ENCODE peak calls at places on chromosomes 4 and X, in six cellular contexts. N, F, P, T, Y and V are unnamed samples. For H3K4me1 and H3K27me3, the result is how much of the 10 kb centered on the place peaks cover.

GRCh38 chrX:154374361-154375155 is at the start of gene FLNA:
- DNase-seq in Y (no peak), F (no peak), T (peak), N (peak), P (peak), V (no peak)

GRCh38 chrX:48649109-48649508 is 34.5 kb upstream of the WAS start:
- DNase-seq in Y (no peak), F (no peak), P (no peak), T (no peak), N (no peak), V (no peak)

GRCh38 chr4:174408841-174409552 is 113.3 kb downstream of the HPGD start:
- DNase-seq in Y (no peak), N (no peak), P (no peak), F (no peak), T (no peak), V (no peak)

GRCh38 chr4:169243808-169244207 is 26.9 kb downstream of the SH3RF1 start:
- DNase-seq in F (no peak), Y (no peak), N (no peak), T (no peak), P (no peak), V (peak)

GRCh38 chr4:98828801-98829200 is 100.1 kb downstream of the EIF4E start:
- DNase-seq in Y (no peak), T (no peak), P (no peak), F (peak), N (no peak), V (peak)

GRCh38 chr4:41257257-41257900 is 651 bp downstream of the UCHL1 start:
- DNase-seq in T (no peak), Y (peak), N (peak), F (no peak), P (peak), V (peak)

GRCh38 chrX:18210470-18210869 is 10.2 kb downstream of the BEND2 start:
- DNase-seq in Y (no peak), N (no peak), P (no peak), F (no peak), T (no peak), V (peak)

GRCh38 chr4:73871911-73872310 is 2.7 kb downstream of the CXCL1 start:
- DNase-seq in Y (no peak), F (no peak), P (no peak), N (no peak), T (no peak), V (no peak)

GRCh38 chr4:182808673-182809416 is 108.3 kb downstream of the DCTD start:
- DNase-seq in P (no peak), Y (no peak), N (no peak), T (no peak), F (peak), V (no peak)

GRCh38 chr4:24164054-24164453 is 274.2 kb upstream of the PPARGC1A start:
- DNase-seq in Y (no peak), P (no peak), N (no peak), F (no peak), T (no peak), V (no peak)

GRCh38 chr4:139281212-139281611 is 1.2 kb upstream of the MGARP start:
- DNase-seq in T (no peak), N (no peak), P (no peak), Y (no peak), F (no peak), V (no peak)

GRCh38 chr4:109560687-109561452 is 824 bp downstream of the MCUB start:
- DNase-seq in T (peak), N (peak), F (peak), P (peak), Y (peak), V (peak)

GRCh38 chrX:73916931-73917657 is 354.1 kb downstream of the CHIC1 start:
- DNase-seq in P (no peak), Y (peak), F (no peak), N (peak), T (no peak), V (peak)

DNA sequence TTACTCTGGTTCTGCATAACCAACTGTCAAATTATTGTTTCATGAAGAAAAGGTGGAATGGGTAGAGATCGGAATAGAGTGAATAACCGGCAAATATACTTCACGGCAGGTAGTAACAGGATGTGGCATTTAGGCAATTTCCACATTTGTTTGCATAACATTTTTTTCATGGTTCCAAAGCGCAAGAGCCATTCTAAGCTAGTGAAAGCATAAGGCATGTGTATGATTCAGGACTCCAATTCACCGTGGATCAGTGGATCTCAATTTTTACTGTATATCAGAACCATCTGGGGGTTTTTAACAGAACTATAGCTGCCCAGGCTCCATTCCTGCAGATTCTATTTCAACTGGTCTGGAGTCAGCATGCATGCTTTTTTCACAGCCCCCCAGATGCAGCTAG is 30.2 kb downstream of the AFAP1 start:
- DNase-seq in P (no peak), Y (no peak), N (no peak), T (no peak), F (no peak), V (no peak)
- H3K4me1 ChIP-seq in P (under half), Y (under half), N (under half), T (under half), F (under half), V (half or more)

DNA sequence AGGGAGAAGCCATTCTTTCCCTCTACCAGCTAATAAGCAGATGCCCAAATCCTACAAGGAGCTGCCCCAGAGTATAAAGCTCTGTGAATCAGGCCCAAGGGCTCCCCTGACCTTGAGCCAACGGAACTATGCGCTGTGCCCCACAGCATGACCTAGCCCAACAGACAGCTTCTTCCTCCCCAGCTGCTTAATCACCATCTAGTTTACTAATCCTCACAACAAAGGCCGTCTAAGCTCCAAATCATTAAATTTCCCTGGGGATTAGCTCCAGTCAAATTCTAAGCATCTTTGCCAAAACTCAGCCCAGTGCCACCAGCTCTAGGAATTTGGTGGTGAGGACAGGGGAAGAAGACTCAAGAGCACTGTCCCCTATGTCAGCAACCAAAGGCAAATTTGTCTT is 113.1 kb downstream of the SHROOM4 start:
- DNase-seq in P (no peak), Y (peak), T (no peak), F (no peak), N (peak), V (peak)
- H3K27me3 ChIP-seq in P (under half), Y (under half), T (under half), F (under half), N (under half), V (under half)

DNA sequence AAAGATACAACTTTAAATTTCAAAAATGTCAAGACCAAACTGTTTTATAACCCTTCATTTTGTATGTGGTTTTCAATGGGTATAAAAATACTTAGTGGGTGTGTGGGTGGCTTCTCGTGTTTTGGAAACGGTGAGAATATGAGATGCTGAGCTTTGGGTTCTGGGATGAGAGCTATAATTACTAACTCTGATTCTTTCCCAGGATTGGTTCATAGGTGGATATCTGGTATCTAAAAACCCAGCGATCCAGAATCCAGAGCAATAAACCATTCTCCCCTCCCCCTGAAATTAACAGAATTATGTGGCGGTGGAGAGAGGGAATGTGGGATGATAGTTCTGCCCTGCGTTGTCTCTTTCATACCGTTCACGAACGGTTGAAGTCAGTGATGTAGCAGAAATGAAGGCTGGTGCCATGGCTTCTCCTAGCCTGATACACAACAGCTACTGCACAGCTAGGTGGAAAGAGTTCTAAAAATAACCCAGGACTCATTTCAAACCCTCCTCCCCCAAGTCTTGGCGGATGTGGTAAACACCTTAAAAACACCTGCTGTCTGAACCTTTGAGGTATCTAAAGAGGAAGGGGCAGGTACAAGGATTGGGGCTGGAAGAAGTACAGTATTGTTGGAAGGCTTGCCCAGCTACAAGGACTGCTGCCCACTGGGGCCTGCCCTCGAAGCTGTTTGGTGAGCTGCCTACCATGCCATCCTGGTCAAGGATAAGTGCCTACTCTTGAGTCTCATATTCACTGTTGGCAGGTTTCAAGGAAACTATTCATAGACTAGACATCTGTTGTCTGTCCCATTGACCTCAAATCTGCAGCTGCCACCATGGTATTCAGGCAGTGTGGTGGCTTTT is 44.5 kb downstream of the SEPTIN11 start:
- DNase-seq in T (no peak), P (no peak), N (no peak), Y (no peak), F (peak), V (no peak)
- H3K4me3 ChIP-seq in T (no peak), P (no peak), N (no peak), Y (no peak), F (peak), V (no peak)

DNA sequence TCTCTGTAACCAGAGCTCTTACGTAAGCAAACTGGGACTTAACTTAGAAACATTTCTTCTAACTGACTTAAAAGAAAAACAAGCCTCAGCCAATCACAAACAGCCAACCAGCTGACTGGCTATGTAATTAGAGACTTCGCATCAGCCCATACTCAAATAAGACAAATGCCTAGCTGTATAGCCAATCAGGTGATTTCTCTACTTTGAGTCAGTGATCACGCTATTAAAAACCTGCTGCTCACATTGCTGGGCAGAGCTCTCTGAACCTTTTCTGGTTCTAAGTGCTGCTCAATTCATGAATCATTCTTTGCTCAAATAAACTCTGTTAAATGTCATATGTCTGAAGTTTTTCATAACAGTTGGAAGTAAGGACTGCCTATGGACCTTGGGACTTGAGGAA is 9.9 kb upstream of the SMIM10L2A start:
- DNase-seq in F (no peak), P (no peak), T (no peak), N (peak), Y (no peak), V (no peak)
- H3K4me1 ChIP-seq in F (under half), P (under half), T (under half), N (under half), Y (under half), V (under half)

GRCh38 chr4:89836031-89836777 is 757 bp downstream of the SNCA start:
- DNase-seq in P (peak), T (no peak), N (no peak), F (no peak), Y (peak), V (no peak)
- H3K27me3 ChIP-seq in P (under half), T (under half), N (under half), F (under half), Y (under half), V (under half)

GRCh38 chr4:154741131-154741530 is 2.7 kb upstream of the LRAT start:
- DNase-seq in P (no peak), T (no peak), Y (no peak), F (no peak), N (no peak), V (no peak)

GRCh38 chr4:154743683-154744340 is at the start of gene LRAT:
- DNase-seq in Y (no peak), P (no peak), F (peak), T (peak), N (peak), V (peak)

GRCh38 chr4:154741877-154742851 is 1.6 kb upstream of the LRAT start:
- DNase-seq in F (no peak), N (no peak), Y (peak), T (no peak), P (no peak), V (peak)

GRCh38 chr4:154740462-154740861 is 3.3 kb upstream of the LRAT start:
- DNase-seq in P (no peak), T (no peak), Y (no peak), F (no peak), N (no peak), V (no peak)

GRCh38 chr4:154744341-154744948 is 645 bp downstream of the LRAT start:
- DNase-seq in N (no peak), P (no peak), Y (no peak), T (no peak), F (no peak), V (no peak)
- H3K4me3 ChIP-seq in N (no peak), P (no peak), Y (peak), T (peak), F (peak), V (peak)

GRCh38 chr4:121688261-121688660 is 8.5 kb downstream of the ANXA5 start:
- DNase-seq in F (no peak), P (no peak), Y (no peak), N (no peak), T (no peak), V (no peak)

GRCh38 chr4:121688696-121689095 is 8.1 kb downstream of the ANXA5 start:
- DNase-seq in F (no peak), P (no peak), N (no peak), T (no peak), Y (no peak), V (no peak)

GRCh38 chr4:121693450-121693849 is 3.3 kb downstream of the ANXA5 start:
- DNase-seq in T (no peak), P (no peak), F (no peak), Y (no peak), N (no peak), V (no peak)

GRCh38 chr4:121692261-121692660 is 4.5 kb downstream of the ANXA5 start:
- DNase-seq in Y (no peak), F (no peak), N (no peak), P (no peak), T (no peak), V (no peak)

GRCh38 chr4:121690001-121690400 is 6.8 kb downstream of the ANXA5 start:
- DNase-seq in N (no peak), P (no peak), Y (no peak), F (no peak), T (no peak), V (no peak)
- H3K4me1 ChIP-seq in N (half or more), P (under half), Y (under half), F (under half), T (under half), V (half or more)

GRCh38 chr4:3845744-3846429 is 79.7 kb downstream of the ADRA2C start:
- DNase-seq in Y (no peak), N (no peak), F (no peak), T (no peak), P (no peak), V (no peak)

GRCh38 chr4:3849140-3849539 is 83.0 kb downstream of the ADRA2C start:
- DNase-seq in F (no peak), P (no peak), T (no peak), N (no peak), Y (no peak), V (no peak)

GRCh38 chr4:3847211-3847940 is 81.2 kb downstream of the ADRA2C start:
- DNase-seq in F (no peak), P (no peak), T (no peak), Y (no peak), N (no peak), V (no peak)

GRCh38 chr4:3848323-3848722 is 82.1 kb downstream of the ADRA2C start:
- DNase-seq in P (no peak), N (no peak), F (no peak), T (no peak), Y (no peak), V (no peak)

GRCh38 chr4:3845094-3845743 is 79.0 kb downstream of the ADRA2C start:
- DNase-seq in T (no peak), Y (no peak), F (no peak), P (no peak), N (no peak), V (no peak)
- H3K27me3 ChIP-seq in T (under half), Y (under half), F (under half), P (under half), N (under half), V (under half)

DNA sequence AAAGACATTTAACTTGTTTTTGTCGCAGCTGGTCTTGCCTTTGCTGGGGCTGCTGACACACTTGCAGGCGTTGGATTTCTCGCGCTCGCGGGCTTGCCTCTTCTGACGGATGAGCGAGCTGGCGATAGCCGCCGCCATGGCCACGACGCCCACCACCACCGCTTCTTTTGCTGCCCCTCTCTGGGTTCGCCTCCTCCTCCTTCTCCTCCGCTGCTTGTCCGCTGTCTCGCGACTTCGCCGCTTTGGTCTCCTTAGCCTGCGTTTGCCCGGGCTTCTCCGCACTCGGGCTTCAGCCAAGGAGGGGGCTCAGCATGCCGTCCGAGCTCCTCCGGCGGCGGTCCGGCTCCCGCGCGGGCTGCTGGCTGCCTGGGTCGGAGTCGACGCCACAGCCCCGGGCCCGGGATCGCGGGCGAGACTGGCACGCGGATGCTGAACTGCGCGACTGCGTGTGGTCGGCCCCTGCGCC is 618 bp downstream of the FGF13 start:
- DNase-seq in N (no peak), F (no peak), Y (peak), T (no peak), P (peak), V (peak)
- H3K4me3 ChIP-seq in N (no peak), F (no peak), Y (peak), T (peak), P (peak), V (peak)